ENCODE peak calls at places on chromosomes 16 and 17, in seven cellular contexts. V is adrenal gland, N is endodermal cell, M is Panc1, X is PC-9, E is Caco-2, T is left ventricle myocardium inferior. B is an unnamed sample.

GRCh38 chr17:34619687-34620217 is 40.4 kb downstream of the TMEM132E start:
- DNase-seq in E (no peak), V (no peak), T (no peak), M (no peak), X (no peak), N (no peak), B (no peak)

GRCh38 chr17:50196826-50197225 is 4.6 kb downstream of the COL1A1 start:
- DNase-seq in T (no peak), X (peak; percentile 44), E (no peak), M (no peak), V (no peak), N (no peak), B (peak; percentile 91)

GRCh38 chr16:6689643-6690042 is 643.0 kb upstream of the RBFOX1 start:
- DNase-seq in M (no peak), N (no peak), X (no peak), E (no peak), V (no peak), T (no peak), B (no peak)

GRCh38 chr16:1168837-1169236 is 15.9 kb downstream of the CACNA1H start:
- DNase-seq in V (no peak), N (no peak), M (no peak), X (no peak), T (no peak), E (no peak), B (no peak)

GRCh38 chr17:42989146-42989545 is 8.8 kb downstream of the RUNDC1 start:
- DNase-seq in N (no peak), V (no peak), E (no peak), X (no peak), M (no peak), T (no peak), B (peak; percentile 36)

GRCh38 chr16:35239561-35239960 is 1780.1 kb downstream of the TP53TG3F start:
- DNase-seq in X (peak; percentile 33), T (no peak), E (no peak), V (no peak), N (no peak), M (no peak), B (no peak)

GRCh38 chr16:68644303-68644702 is 807 bp upstream of the CDH3 start:
- DNase-seq in M (no peak), T (no peak), X (no peak), N (peak; percentile 84), V (no peak), E (peak; percentile 45), B (no peak)

GRCh38 chr17:8462564-8462963 is 26.9 kb downstream of the NDEL1 start:
- DNase-seq in N (no peak), V (no peak), M (no peak), T (no peak), X (no peak), E (no peak), B (no peak)

GRCh38 chr17:38469875-38470274 is 41.6 kb downstream of the ARHGAP23 start:
- DNase-seq in N (peak; percentile 86), V (no peak), E (no peak), M (no peak), X (no peak), T (no peak), B (peak; percentile 67)

DNA sequence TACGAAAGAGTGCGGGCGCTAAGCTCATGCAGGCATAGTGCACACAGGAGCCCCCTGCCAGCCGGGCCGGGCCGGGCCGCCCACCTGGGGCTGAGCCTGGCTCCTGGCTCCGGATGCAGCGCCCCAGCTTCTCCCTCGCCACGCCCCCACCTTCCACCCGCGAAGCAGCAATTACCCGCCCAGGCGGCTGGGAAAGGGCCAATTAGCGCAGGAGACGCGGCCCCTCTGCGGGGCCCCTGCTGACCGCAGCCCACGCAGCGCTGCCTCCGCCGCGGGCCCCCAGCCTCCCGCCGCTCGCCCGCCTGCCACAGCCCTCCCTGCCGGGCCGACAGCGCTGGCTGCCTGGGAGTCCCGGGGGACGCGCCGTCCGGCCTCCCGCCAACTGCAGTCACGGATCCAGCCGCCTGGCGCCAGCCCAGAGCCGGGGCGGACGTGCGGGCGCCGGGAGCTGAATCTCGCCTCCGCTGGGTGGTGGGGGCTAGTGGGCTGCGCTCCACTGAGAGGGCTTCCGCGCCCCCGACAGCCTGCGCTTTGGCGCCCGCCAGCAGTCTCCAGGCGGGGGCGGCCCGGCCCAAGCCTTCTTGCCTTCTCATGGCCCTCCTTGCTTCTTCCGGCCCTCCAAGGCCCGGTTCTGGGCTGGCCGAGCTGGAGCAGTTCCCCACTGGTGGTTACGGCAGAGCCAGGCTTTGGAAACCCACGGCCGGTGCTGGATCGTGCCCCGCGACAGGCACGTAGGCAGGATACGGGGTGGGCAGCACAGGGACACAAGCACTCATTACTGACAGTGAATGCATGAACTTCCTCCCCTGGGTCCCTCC is 14.9 kb upstream of the CBFB start:
- DNase-seq in E (peak; percentile 79), X (no peak), N (peak; percentile 85), M (no peak), V (peak; percentile 80), T (peak; percentile 87), B (peak; percentile 64)
- TF ChIP-seq CTCF in E (no peak), X (no peak), N (peak; percentile 54), M (no peak), V (peak; percentile 30), T (peak; percentile 53), B (no peak)

DNA sequence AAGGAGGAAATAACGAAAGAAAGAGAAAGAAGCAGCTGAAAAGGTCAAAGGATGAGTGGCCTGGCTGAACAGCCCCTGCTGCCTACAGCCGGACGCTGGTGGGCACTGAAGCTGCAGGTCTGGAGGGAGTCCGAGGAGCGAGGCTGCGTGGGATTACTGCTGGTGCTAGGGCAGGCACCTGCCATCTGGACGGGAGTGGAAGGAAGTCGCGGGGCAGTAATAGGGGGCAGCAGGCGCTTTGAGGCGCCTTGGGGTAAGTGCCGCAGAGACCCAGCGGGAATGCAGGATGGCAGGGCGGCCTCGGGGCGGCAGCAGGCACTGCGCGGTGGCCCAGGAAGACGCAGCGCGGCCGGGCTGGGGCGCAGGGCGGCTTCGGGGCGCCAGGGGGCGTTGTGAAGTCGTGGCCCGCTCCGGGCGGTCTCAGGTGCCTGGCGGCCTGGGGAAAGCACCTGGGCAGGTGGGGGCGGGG is 305 bp upstream of the SCNN1G start:
- DNase-seq in E (peak; percentile 95), M (peak; percentile 33), T (peak; percentile 61), N (peak; percentile 99), V (peak; percentile 83), X (peak; percentile 75), B (peak; percentile 61)
- H3K4me3 ChIP-seq in E (peak overlapping the region; percentile 2), M (peak overlapping the region; percentile 42), T (peak overlapping the region; percentile 67), N (no peak overlapping the region), V (peak overlapping the region; percentile 53), X (peak overlapping the region; percentile 81), B (no peak overlapping the region)

GRCh38 chr17:68291836-68292688 is 767 bp downstream of the ARSG start:
- DNase-seq in X (peak; percentile 78), N (peak; percentile 92), E (peak; percentile 86), T (peak; percentile 79), V (peak; percentile 76), M (no peak), B (peak; percentile 76)
- TF ChIP-seq CTCF in X (peak; percentile 33), N (peak; percentile 57), E (peak; percentile 26), T (no peak), V (no peak), M (no peak), B (no peak)

DNA sequence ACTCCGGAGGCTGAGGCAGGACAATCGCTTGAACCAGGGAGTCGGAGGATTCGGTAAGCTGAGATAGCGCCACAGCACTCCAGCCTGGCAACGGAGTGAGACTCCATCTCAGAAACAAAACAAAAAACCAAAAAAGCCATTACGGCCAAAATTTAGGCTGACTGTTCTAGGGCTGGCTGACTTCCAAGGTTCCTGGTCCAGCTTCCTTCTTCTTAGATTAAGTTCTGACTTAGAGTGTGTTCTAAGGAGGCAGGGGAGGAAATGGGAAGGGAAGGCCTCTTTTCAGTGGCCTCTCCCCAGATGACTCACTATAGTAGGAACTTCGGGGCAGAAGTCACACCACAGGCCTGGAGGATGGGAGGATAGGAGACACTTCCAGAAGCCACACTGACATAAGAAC is 27.7 kb upstream of the CLEC18B start:
- DNase-seq in X (peak; percentile 80), M (peak; percentile 25), V (peak; percentile 87), T (peak; percentile 63), N (no peak), E (no peak), B (peak; percentile 94)
- H3K4me3 ChIP-seq in X (no peak overlapping the region), M (no peak overlapping the region), V (no peak overlapping the region), T (no peak overlapping the region), N (no peak overlapping the region), E (no peak overlapping the region), B (no peak overlapping the region)

DNA sequence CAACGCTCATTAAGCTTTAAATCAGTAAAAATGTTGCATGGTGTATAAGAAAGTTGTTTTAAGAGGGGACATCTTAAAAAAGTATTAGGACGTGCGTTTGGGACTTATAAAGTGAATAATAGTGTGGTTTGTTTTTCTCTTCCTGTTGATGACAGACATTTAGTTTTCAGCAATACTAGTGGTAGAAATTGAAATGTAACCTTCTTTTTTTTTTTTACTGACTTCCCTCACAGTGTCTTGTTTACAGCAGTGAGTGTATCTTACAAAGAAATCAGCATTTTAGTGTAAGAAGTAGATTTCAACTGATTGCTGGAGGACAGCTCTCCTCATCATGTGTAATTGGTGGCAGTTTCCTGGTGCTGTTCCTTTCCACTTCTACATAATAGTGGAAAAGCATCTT is 39.6 kb downstream of the CYLD start:
- DNase-seq in M (no peak), T (no peak), X (no peak), E (no peak), N (no peak), V (no peak), B (no peak)
- TF ChIP-seq CTCF in M (no peak), T (no peak), X (no peak), E (no peak), N (no peak), V (no peak), B (no peak)